ENCODE peak calls at places on chromosomes 13 and 19, in six cellular contexts. One of them, this sample, is unnamed.

GRCh38 chr13:91647361-91647970 is 249.0 kb downstream of the GPC5 start:
- DNase-seq in H9: peak; percentile 82
- DNase-seq in AG10803: no peak
- DNase-seq in progenitor cell of endocrine pancreas: peak; percentile 10
- DNase-seq in suprapubic skin: no peak
- DNase-seq in thyroid gland: no peak
- DNase-seq in this sample: no peak

GRCh38 chr13:28579334-28579733 is 79.6 kb upstream of the POMP start:
- DNase-seq in H9: peak; percentile 45
- DNase-seq in AG10803: no peak
- DNase-seq in progenitor cell of endocrine pancreas: no peak
- DNase-seq in suprapubic skin: no peak
- DNase-seq in thyroid gland: peak; percentile 96
- DNase-seq in this sample: no peak

GRCh38 chr13:93169980-93170379 is 56.6 kb upstream of the GPC6 start:
- DNase-seq in H9: no peak
- DNase-seq in AG10803: peak; percentile 46
- DNase-seq in progenitor cell of endocrine pancreas: no peak
- DNase-seq in suprapubic skin: no peak
- DNase-seq in thyroid gland: no peak
- DNase-seq in this sample: no peak

GRCh38 chr13:90591260-90591926 is 756.1 kb upstream of the MIR17HG start:
- DNase-seq in H9: no peak
- DNase-seq in AG10803: no peak
- DNase-seq in progenitor cell of endocrine pancreas: no peak
- DNase-seq in suprapubic skin: no peak
- DNase-seq in thyroid gland: no peak
- DNase-seq in this sample: no peak

GRCh38 chr19:11382898-11383705 is 1.0 kb downstream of the EPOR start:
- DNase-seq in H9: peak; percentile 87
- DNase-seq in AG10803: no peak
- DNase-seq in progenitor cell of endocrine pancreas: peak; percentile 29
- DNase-seq in suprapubic skin: no peak
- DNase-seq in thyroid gland: peak; percentile 60
- DNase-seq in this sample: no peak

GRCh38 chr19:15244106-15244803 is 12.0 kb upstream of the EPHX3 start:
- DNase-seq in H9: no peak
- DNase-seq in AG10803: no peak
- DNase-seq in progenitor cell of endocrine pancreas: no peak
- DNase-seq in suprapubic skin: no peak
- DNase-seq in thyroid gland: no peak
- DNase-seq in this sample: no peak

GRCh38 chr19:29308977-29309520 is 96.1 kb upstream of the UQCRFS1 start:
- DNase-seq in H9: peak; percentile 69
- DNase-seq in AG10803: no peak
- DNase-seq in progenitor cell of endocrine pancreas: no peak
- DNase-seq in suprapubic skin: no peak
- DNase-seq in thyroid gland: no peak
- DNase-seq in this sample: no peak

GRCh38 chr19:36136975-36137686 is 2.7 kb upstream of the CAPNS1 start:
- DNase-seq in H9: no peak
- DNase-seq in AG10803: peak; percentile 80
- DNase-seq in progenitor cell of endocrine pancreas: no peak
- DNase-seq in suprapubic skin: no peak
- DNase-seq in thyroid gland: peak; percentile 90
- DNase-seq in this sample: no peak

GRCh38 chr13:70390064-70390463 is 281.8 kb upstream of the KLHL1 start:
- DNase-seq in H9: no peak
- DNase-seq in AG10803: no peak
- DNase-seq in progenitor cell of endocrine pancreas: no peak
- DNase-seq in suprapubic skin: no peak
- DNase-seq in thyroid gland: no peak
- DNase-seq in this sample: no peak

GRCh38 chr13:27510082-27510481 is 59.7 kb upstream of the MTIF3 start:
- DNase-seq in H9: no peak
- DNase-seq in AG10803: no peak
- DNase-seq in progenitor cell of endocrine pancreas: no peak
- DNase-seq in suprapubic skin: no peak
- DNase-seq in thyroid gland: no peak
- DNase-seq in this sample: no peak

GRCh38 chr13:41562541-41563178 is 105.3 kb downstream of the RGCC start:
- DNase-seq in H9: no peak
- DNase-seq in AG10803: no peak
- DNase-seq in progenitor cell of endocrine pancreas: no peak
- DNase-seq in suprapubic skin: no peak
- DNase-seq in thyroid gland: no peak
- DNase-seq in this sample: no peak

GRCh38 chr19:1045247-1045603 is 5.3 kb downstream of the ABCA7 start:
- DNase-seq in H9: peak; percentile 97
- DNase-seq in AG10803: no peak
- DNase-seq in progenitor cell of endocrine pancreas: no peak
- DNase-seq in suprapubic skin: no peak
- DNase-seq in thyroid gland: no peak
- DNase-seq in this sample: no peak

GRCh38 chr19:8311461-8312260 is 3.5 kb upstream of the CD320 start:
- DNase-seq in H9: no peak
- DNase-seq in AG10803: no peak
- DNase-seq in progenitor cell of endocrine pancreas: no peak
- DNase-seq in suprapubic skin: peak; percentile 71
- DNase-seq in thyroid gland: no peak
- DNase-seq in this sample: no peak

GRCh38 chr19:55086730-55087541 is 11.3 kb downstream of the EPS8L1 start:
- DNase-seq in H9: peak; percentile 98
- DNase-seq in AG10803: peak; percentile 87
- DNase-seq in progenitor cell of endocrine pancreas: peak; percentile 82
- DNase-seq in suprapubic skin: peak; percentile 96
- DNase-seq in thyroid gland: peak; percentile 70
- DNase-seq in this sample: peak; percentile 82

GRCh38 chr13:25910243-25910642 is 141.6 kb downstream of the SHISA2 start:
- DNase-seq in H9: no peak
- DNase-seq in AG10803: no peak
- DNase-seq in progenitor cell of endocrine pancreas: no peak
- DNase-seq in suprapubic skin: no peak
- DNase-seq in thyroid gland: no peak
- DNase-seq in this sample: no peak

GRCh38 chr13:113901231-113901630 is 37.4 kb upstream of the GAS6 start:
- DNase-seq in H9: no peak
- DNase-seq in AG10803: peak; percentile 55
- DNase-seq in progenitor cell of endocrine pancreas: no peak
- DNase-seq in suprapubic skin: peak; percentile 65
- DNase-seq in thyroid gland: no peak
- DNase-seq in this sample: no peak

GRCh38 chr13:30864352-30865130 is 41.5 kb upstream of the MEDAG start:
- DNase-seq in H9: no peak
- DNase-seq in AG10803: peak; percentile 94
- DNase-seq in progenitor cell of endocrine pancreas: no peak
- DNase-seq in suprapubic skin: no peak
- DNase-seq in thyroid gland: peak; percentile 18
- DNase-seq in this sample: no peak

GRCh38 chr13:106532111-106532929 is 3.1 kb downstream of the EFNB2 start:
- DNase-seq in H9: no peak
- DNase-seq in AG10803: no peak
- DNase-seq in progenitor cell of endocrine pancreas: no peak
- DNase-seq in suprapubic skin: no peak
- DNase-seq in thyroid gland: peak; percentile 6
- DNase-seq in this sample: no peak

GRCh38 chr13:111338841-111339240 is 18.4 kb downstream of the TEX29 start:
- DNase-seq in H9: peak; percentile 21
- DNase-seq in AG10803: no peak
- DNase-seq in progenitor cell of endocrine pancreas: no peak
- DNase-seq in suprapubic skin: no peak
- DNase-seq in thyroid gland: no peak
- DNase-seq in this sample: no peak

GRCh38 chr19:34618410-34618809 is 58.5 kb downstream of the SCGB2B2 start:
- DNase-seq in H9: no peak
- DNase-seq in AG10803: no peak
- DNase-seq in progenitor cell of endocrine pancreas: no peak
- DNase-seq in suprapubic skin: no peak
- DNase-seq in thyroid gland: no peak
- DNase-seq in this sample: no peak

GRCh38 chr19:28313633-28314032 is 899.3 kb downstream of the UQCRFS1 start:
- DNase-seq in H9: no peak
- DNase-seq in AG10803: peak; percentile 95
- DNase-seq in progenitor cell of endocrine pancreas: no peak
- DNase-seq in suprapubic skin: no peak
- DNase-seq in thyroid gland: no peak
- DNase-seq in this sample: no peak

GRCh38 chr19:19236173-19236572 is 24.4 kb downstream of the NCAN start:
- DNase-seq in H9: no peak
- DNase-seq in AG10803: no peak
- DNase-seq in progenitor cell of endocrine pancreas: no peak
- DNase-seq in suprapubic skin: no peak
- DNase-seq in thyroid gland: no peak
- DNase-seq in this sample: no peak

GRCh38 chr13:33677215-33677614 is 140.7 kb upstream of the RFC3 start:
- DNase-seq in H9: no peak
- DNase-seq in AG10803: no peak
- DNase-seq in progenitor cell of endocrine pancreas: no peak
- DNase-seq in suprapubic skin: no peak
- DNase-seq in thyroid gland: no peak
- DNase-seq in this sample: no peak

GRCh38 chr19:46980756-46981155 is 38.9 kb upstream of the NPAS1 start:
- DNase-seq in H9: no peak
- DNase-seq in AG10803: no peak
- DNase-seq in progenitor cell of endocrine pancreas: no peak
- DNase-seq in suprapubic skin: no peak
- DNase-seq in thyroid gland: no peak
- DNase-seq in this sample: no peak

GRCh38 chr13:95485045-95485517 is 67.4 kb upstream of the CLDN10 start:
- DNase-seq in H9: no peak
- DNase-seq in AG10803: no peak
- DNase-seq in progenitor cell of endocrine pancreas: no peak
- DNase-seq in suprapubic skin: no peak
- DNase-seq in thyroid gland: no peak
- DNase-seq in this sample: no peak

GRCh38 chr19:42207767-42208259 is 9.7 kb downstream of the DEDD2 start:
- DNase-seq in H9: no peak
- DNase-seq in AG10803: peak; percentile 76
- DNase-seq in progenitor cell of endocrine pancreas: no peak
- DNase-seq in suprapubic skin: no peak
- DNase-seq in thyroid gland: no peak
- DNase-seq in this sample: no peak

GRCh38 chr13:97548736-97549135 is 114.8 kb downstream of the RAP2A start:
- DNase-seq in H9: no peak
- DNase-seq in AG10803: no peak
- DNase-seq in progenitor cell of endocrine pancreas: no peak
- DNase-seq in suprapubic skin: no peak
- DNase-seq in thyroid gland: no peak
- DNase-seq in this sample: no peak

GRCh38 chr13:112715715-112716460 is 26.1 kb downstream of the ATP11A start:
- DNase-seq in H9: no peak
- DNase-seq in AG10803: no peak
- DNase-seq in progenitor cell of endocrine pancreas: no peak
- DNase-seq in suprapubic skin: peak; percentile 65
- DNase-seq in thyroid gland: no peak
- DNase-seq in this sample: no peak

GRCh38 chr19:48810151-48810550 is 678 bp downstream of the BCAT2 start:
- DNase-seq in H9: no peak
- DNase-seq in AG10803: no peak
- DNase-seq in progenitor cell of endocrine pancreas: no peak
- DNase-seq in suprapubic skin: no peak
- DNase-seq in thyroid gland: no peak
- DNase-seq in this sample: no peak

GRCh38 chr19:48806518-48806817 is 4.4 kb downstream of the BCAT2 start:
- DNase-seq in H9: peak; percentile 83
- DNase-seq in AG10803: no peak
- DNase-seq in progenitor cell of endocrine pancreas: no peak
- DNase-seq in suprapubic skin: no peak
- DNase-seq in thyroid gland: no peak
- DNase-seq in this sample: peak; percentile 75

GRCh38 chr19:48805452-48805851 is 5.4 kb downstream of the BCAT2 start:
- DNase-seq in H9: no peak
- DNase-seq in AG10803: no peak
- DNase-seq in progenitor cell of endocrine pancreas: no peak
- DNase-seq in suprapubic skin: no peak
- DNase-seq in thyroid gland: no peak
- DNase-seq in this sample: no peak

GRCh38 chr19:48806818-48807589 is 3.8 kb downstream of the BCAT2 start:
- DNase-seq in H9: peak; percentile 66
- DNase-seq in AG10803: peak; percentile 37
- DNase-seq in progenitor cell of endocrine pancreas: peak; percentile 52
- DNase-seq in suprapubic skin: no peak
- DNase-seq in thyroid gland: no peak
- DNase-seq in this sample: no peak

GRCh38 chr19:48807590-48808308 is 3.1 kb downstream of the BCAT2 start:
- DNase-seq in H9: peak; percentile 56
- DNase-seq in AG10803: no peak
- DNase-seq in progenitor cell of endocrine pancreas: no peak
- DNase-seq in suprapubic skin: no peak
- DNase-seq in thyroid gland: no peak
- DNase-seq in this sample: no peak
- TF ChIP-seq CTCF in H9: peak; percentile 20
- TF ChIP-seq CTCF in AG10803: no peak
- TF ChIP-seq CTCF in progenitor cell of endocrine pancreas: no peak
- TF ChIP-seq CTCF in suprapubic skin: no peak
- TF ChIP-seq CTCF in thyroid gland: no peak
- TF ChIP-seq CTCF in this sample: peak; percentile 2

GRCh38 chr13:75372517-75372916 is 109.5 kb downstream of the TBC1D4 start:
- DNase-seq in H9: no peak
- DNase-seq in AG10803: peak; percentile 59
- DNase-seq in progenitor cell of endocrine pancreas: no peak
- DNase-seq in suprapubic skin: no peak
- DNase-seq in thyroid gland: no peak
- DNase-seq in this sample: no peak
- TF ChIP-seq CTCF in H9: peak; percentile 80
- TF ChIP-seq CTCF in AG10803: peak; percentile 79
- TF ChIP-seq CTCF in progenitor cell of endocrine pancreas: peak; percentile 76
- TF ChIP-seq CTCF in suprapubic skin: peak; percentile 63
- TF ChIP-seq CTCF in thyroid gland: peak; percentile 76
- TF ChIP-seq CTCF in this sample: peak; percentile 73

GRCh38 chr13:60261432-60262351 is 98.0 kb upstream of the DIAPH3 start:
- DNase-seq in H9: peak; percentile 92
- DNase-seq in AG10803: no peak
- DNase-seq in progenitor cell of endocrine pancreas: peak; percentile 21
- DNase-seq in suprapubic skin: no peak
- DNase-seq in thyroid gland: no peak
- DNase-seq in this sample: no peak

GRCh38 chr13:60258349-60258748 is 94.6 kb upstream of the DIAPH3 start:
- DNase-seq in H9: peak; percentile 56
- DNase-seq in AG10803: no peak
- DNase-seq in progenitor cell of endocrine pancreas: no peak
- DNase-seq in suprapubic skin: no peak
- DNase-seq in thyroid gland: no peak
- DNase-seq in this sample: no peak

GRCh38 chr13:60265566-60265965 is 101.8 kb upstream of the DIAPH3 start:
- DNase-seq in H9: no peak
- DNase-seq in AG10803: no peak
- DNase-seq in progenitor cell of endocrine pancreas: no peak
- DNase-seq in suprapubic skin: no peak
- DNase-seq in thyroid gland: no peak
- DNase-seq in this sample: no peak

GRCh38 chr13:60260440-60260839 is 96.7 kb upstream of the DIAPH3 start:
- DNase-seq in H9: peak; percentile 63
- DNase-seq in AG10803: no peak
- DNase-seq in progenitor cell of endocrine pancreas: no peak
- DNase-seq in suprapubic skin: no peak
- DNase-seq in thyroid gland: no peak
- DNase-seq in this sample: no peak
- TF ChIP-seq CTCF in H9: peak; percentile 60
- TF ChIP-seq CTCF in AG10803: no peak
- TF ChIP-seq CTCF in progenitor cell of endocrine pancreas: peak; percentile 21
- TF ChIP-seq CTCF in suprapubic skin: no peak
- TF ChIP-seq CTCF in thyroid gland: no peak
- TF ChIP-seq CTCF in this sample: no peak

GRCh38 chr13:53189162-53189561 is 160.5 kb downstream of the OLFM4 start:
- DNase-seq in H9: no peak
- DNase-seq in AG10803: no peak
- DNase-seq in progenitor cell of endocrine pancreas: no peak
- DNase-seq in suprapubic skin: no peak
- DNase-seq in thyroid gland: no peak
- DNase-seq in this sample: no peak
- TF ChIP-seq CTCF in H9: peak; percentile 32
- TF ChIP-seq CTCF in AG10803: no peak
- TF ChIP-seq CTCF in progenitor cell of endocrine pancreas: no peak
- TF ChIP-seq CTCF in suprapubic skin: no peak
- TF ChIP-seq CTCF in thyroid gland: no peak
- TF ChIP-seq CTCF in this sample: peak; percentile 42